ENCODE peak calls at places on chromosomes 11 and 22, in seven cellular contexts. One of them, this sample, is unnamed.

GRCh38 chr11:9982796-9983579 is 311.0 kb downstream of the SBF2 start:
- DNase-seq in HCT116: peak
- DNase-seq in vagina: no peak
- DNase-seq in GM23338: peak
- DNase-seq in transverse colon: peak
- DNase-seq in prostate gland: no peak
- DNase-seq in stomach: peak
- DNase-seq in this sample: no peak

GRCh38 chr22:36395922-36396321 is 8.2 kb upstream of the MYH9 start:
- DNase-seq in prostate gland: no peak
- DNase-seq in GM23338: no peak
- DNase-seq in transverse colon: no peak
- DNase-seq in stomach: no peak
- DNase-seq in HCT116: no peak
- DNase-seq in vagina: no peak
- DNase-seq in this sample: no peak

GRCh38 chr11:128904872-128905344 is 13.8 kb downstream of the KCNJ5 start:
- DNase-seq in transverse colon: peak
- DNase-seq in prostate gland: peak
- DNase-seq in vagina: no peak
- DNase-seq in HCT116: no peak
- DNase-seq in GM23338: peak
- DNase-seq in stomach: no peak
- DNase-seq in this sample: no peak

GRCh38 chr22:35918466-35918865 is 110.2 kb downstream of the RBFOX2 start:
- DNase-seq in HCT116: no peak
- DNase-seq in stomach: no peak
- DNase-seq in vagina: no peak
- DNase-seq in prostate gland: no peak
- DNase-seq in GM23338: no peak
- DNase-seq in transverse colon: no peak
- DNase-seq in this sample: no peak

GRCh38 chr11:14320020-14320419 is 39.0 kb downstream of the RRAS2 start:
- DNase-seq in transverse colon: peak
- DNase-seq in vagina: no peak
- DNase-seq in GM23338: no peak
- DNase-seq in stomach: no peak
- DNase-seq in HCT116: no peak
- DNase-seq in prostate gland: no peak
- DNase-seq in this sample: no peak

GRCh38 chr22:33789690-33790253 is 130.5 kb downstream of the LARGE1 start:
- DNase-seq in vagina: no peak
- DNase-seq in HCT116: no peak
- DNase-seq in transverse colon: no peak
- DNase-seq in stomach: no peak
- DNase-seq in GM23338: no peak
- DNase-seq in prostate gland: no peak
- DNase-seq in this sample: no peak

GRCh38 chr11:36492724-36493304 is 17.3 kb downstream of the TRAF6 start:
- DNase-seq in vagina: no peak
- DNase-seq in GM23338: peak
- DNase-seq in transverse colon: no peak
- DNase-seq in prostate gland: no peak
- DNase-seq in stomach: no peak
- DNase-seq in HCT116: peak
- DNase-seq in this sample: no peak

GRCh38 chr11:1770528-1770927 is 6.8 kb upstream of the CTSD start:
- DNase-seq in vagina: no peak
- DNase-seq in stomach: peak
- DNase-seq in transverse colon: peak
- DNase-seq in prostate gland: no peak
- DNase-seq in HCT116: no peak
- DNase-seq in GM23338: no peak
- DNase-seq in this sample: no peak

GRCh38 chr11:76564400-76564799 is 106.1 kb downstream of the LRRC32 start:
- DNase-seq in stomach: no peak
- DNase-seq in HCT116: no peak
- DNase-seq in vagina: no peak
- DNase-seq in transverse colon: no peak
- DNase-seq in GM23338: no peak
- DNase-seq in prostate gland: no peak
- DNase-seq in this sample: no peak

GRCh38 chr11:121936375-121936774 is 179.6 kb downstream of the BLID start:
- DNase-seq in vagina: no peak
- DNase-seq in stomach: no peak
- DNase-seq in HCT116: no peak
- DNase-seq in prostate gland: no peak
- DNase-seq in GM23338: no peak
- DNase-seq in transverse colon: no peak
- DNase-seq in this sample: no peak

GRCh38 chr11:82775736-82776346 is 42.2 kb upstream of the FAM181B start:
- DNase-seq in prostate gland: no peak
- DNase-seq in vagina: no peak
- DNase-seq in GM23338: peak
- DNase-seq in stomach: no peak
- DNase-seq in HCT116: peak
- DNase-seq in transverse colon: peak
- DNase-seq in this sample: no peak

GRCh38 chr11:12263141-12263693 is 114.2 kb upstream of the PARVA start:
- DNase-seq in transverse colon: no peak
- DNase-seq in GM23338: no peak
- DNase-seq in vagina: no peak
- DNase-seq in stomach: no peak
- DNase-seq in prostate gland: no peak
- DNase-seq in HCT116: no peak
- DNase-seq in this sample: no peak

GRCh38 chr11:32343325-32344008 is 91.9 kb downstream of the WT1 start:
- DNase-seq in transverse colon: no peak
- DNase-seq in GM23338: no peak
- DNase-seq in stomach: no peak
- DNase-seq in prostate gland: no peak
- DNase-seq in HCT116: no peak
- DNase-seq in vagina: no peak
- DNase-seq in this sample: no peak

GRCh38 chr11:59292611-59293010 is 66.1 kb upstream of the OR5AN1 start:
- DNase-seq in transverse colon: no peak
- DNase-seq in GM23338: no peak
- DNase-seq in stomach: no peak
- DNase-seq in prostate gland: no peak
- DNase-seq in HCT116: no peak
- DNase-seq in vagina: no peak
- DNase-seq in this sample: no peak

GRCh38 chr11:19326499-19326898 is 85.8 kb upstream of the E2F8 start:
- DNase-seq in stomach: no peak
- DNase-seq in prostate gland: no peak
- DNase-seq in HCT116: no peak
- DNase-seq in vagina: no peak
- DNase-seq in GM23338: no peak
- DNase-seq in transverse colon: no peak
- DNase-seq in this sample: no peak

GRCh38 chr11:126732981-126733380 is 267.6 kb downstream of the KIRREL3 start:
- DNase-seq in HCT116: no peak
- DNase-seq in vagina: no peak
- DNase-seq in GM23338: no peak
- DNase-seq in prostate gland: no peak
- DNase-seq in stomach: no peak
- DNase-seq in transverse colon: no peak
- DNase-seq in this sample: no peak

GRCh38 chr11:28146123-28146751 is 38.0 kb downstream of the METTL15 start:
- DNase-seq in HCT116: peak
- DNase-seq in transverse colon: no peak
- DNase-seq in GM23338: no peak
- DNase-seq in vagina: no peak
- DNase-seq in prostate gland: no peak
- DNase-seq in stomach: no peak
- DNase-seq in this sample: no peak

GRCh38 chr22:38738475-38739070 is 17.2 kb downstream of the SUN2 start:
- DNase-seq in GM23338: no peak
- DNase-seq in stomach: no peak
- DNase-seq in transverse colon: no peak
- DNase-seq in prostate gland: no peak
- DNase-seq in vagina: no peak
- DNase-seq in HCT116: no peak
- DNase-seq in this sample: no peak

GRCh38 chr22:38741166-38741565 is 14.6 kb downstream of the SUN2 start:
- DNase-seq in GM23338: no peak
- DNase-seq in stomach: no peak
- DNase-seq in transverse colon: no peak
- DNase-seq in vagina: no peak
- DNase-seq in HCT116: no peak
- DNase-seq in prostate gland: no peak
- DNase-seq in this sample: no peak

GRCh38 chr22:38740754-38741153 is 15.0 kb downstream of the SUN2 start:
- DNase-seq in stomach: no peak
- DNase-seq in HCT116: no peak
- DNase-seq in vagina: no peak
- DNase-seq in transverse colon: no peak
- DNase-seq in prostate gland: no peak
- DNase-seq in GM23338: no peak
- DNase-seq in this sample: no peak

GRCh38 chr22:38740116-38740723 is 15.6 kb downstream of the SUN2 start:
- DNase-seq in vagina: no peak
- DNase-seq in stomach: no peak
- DNase-seq in prostate gland: no peak
- DNase-seq in GM23338: no peak
- DNase-seq in HCT116: no peak
- DNase-seq in transverse colon: no peak
- DNase-seq in this sample: no peak

GRCh38 chr22:38739300-38740055 is 16.3 kb downstream of the SUN2 start:
- DNase-seq in stomach: no peak
- DNase-seq in prostate gland: no peak
- DNase-seq in HCT116: no peak
- DNase-seq in vagina: no peak
- DNase-seq in transverse colon: no peak
- DNase-seq in GM23338: no peak
- DNase-seq in this sample: no peak
- TF ChIP-seq POLR2AphosphoS5 in stomach: no peak
- TF ChIP-seq POLR2AphosphoS5 in prostate gland: no peak
- TF ChIP-seq POLR2AphosphoS5 in HCT116: no peak
- TF ChIP-seq POLR2AphosphoS5 in vagina: no peak
- TF ChIP-seq POLR2AphosphoS5 in transverse colon: no peak
- TF ChIP-seq POLR2AphosphoS5 in GM23338: no peak
- TF ChIP-seq POLR2AphosphoS5 in this sample: peak

DNA sequence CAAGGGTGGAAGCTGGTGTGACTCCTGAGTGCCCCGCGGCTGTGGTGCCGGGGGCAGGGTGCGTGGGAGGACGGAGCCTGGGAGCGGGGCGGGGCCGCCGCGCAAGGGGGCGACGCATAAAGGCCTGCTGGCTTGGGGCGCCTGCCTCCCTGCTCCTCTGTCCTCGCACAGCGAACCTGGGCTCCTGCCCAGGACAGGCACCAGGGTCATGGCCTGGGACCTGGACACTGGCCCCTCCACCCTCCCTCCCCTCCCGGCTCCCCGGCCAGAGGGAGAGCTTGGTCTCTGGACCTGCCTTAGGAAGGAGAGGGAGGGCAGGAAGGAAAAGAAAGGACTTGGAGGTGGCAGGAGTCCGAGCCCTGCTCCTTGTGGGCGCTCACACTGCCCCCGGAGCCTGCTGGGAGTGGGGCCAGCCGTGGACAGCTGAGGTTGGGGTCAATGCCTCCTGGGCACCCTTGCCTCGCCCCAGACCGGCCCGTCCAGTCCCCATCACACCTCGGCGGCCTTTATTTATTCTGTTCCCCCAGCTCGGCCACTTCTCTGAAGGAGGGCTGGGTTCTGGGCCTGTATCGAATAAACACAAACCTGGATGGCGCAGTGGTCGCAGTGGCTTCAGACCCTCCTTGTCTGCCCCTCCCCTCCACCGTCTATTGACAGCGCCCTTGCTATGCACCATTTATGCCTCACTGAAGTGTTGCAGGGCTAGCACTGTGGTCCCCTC is 8.7 kb downstream of the SLC16A8 start:
- DNase-seq in prostate gland: no peak
- DNase-seq in stomach: no peak
- DNase-seq in HCT116: no peak
- DNase-seq in vagina: no peak
- DNase-seq in transverse colon: no peak
- DNase-seq in GM23338: no peak
- DNase-seq in this sample: no peak
- H3K27ac ChIP-seq in prostate gland: no peak
- H3K27ac ChIP-seq in stomach: no peak
- H3K27ac ChIP-seq in HCT116: no peak
- H3K27ac ChIP-seq in vagina: no peak
- H3K27ac ChIP-seq in transverse colon: no peak
- H3K27ac ChIP-seq in GM23338: no peak
- H3K27ac ChIP-seq in this sample: no peak

DNA sequence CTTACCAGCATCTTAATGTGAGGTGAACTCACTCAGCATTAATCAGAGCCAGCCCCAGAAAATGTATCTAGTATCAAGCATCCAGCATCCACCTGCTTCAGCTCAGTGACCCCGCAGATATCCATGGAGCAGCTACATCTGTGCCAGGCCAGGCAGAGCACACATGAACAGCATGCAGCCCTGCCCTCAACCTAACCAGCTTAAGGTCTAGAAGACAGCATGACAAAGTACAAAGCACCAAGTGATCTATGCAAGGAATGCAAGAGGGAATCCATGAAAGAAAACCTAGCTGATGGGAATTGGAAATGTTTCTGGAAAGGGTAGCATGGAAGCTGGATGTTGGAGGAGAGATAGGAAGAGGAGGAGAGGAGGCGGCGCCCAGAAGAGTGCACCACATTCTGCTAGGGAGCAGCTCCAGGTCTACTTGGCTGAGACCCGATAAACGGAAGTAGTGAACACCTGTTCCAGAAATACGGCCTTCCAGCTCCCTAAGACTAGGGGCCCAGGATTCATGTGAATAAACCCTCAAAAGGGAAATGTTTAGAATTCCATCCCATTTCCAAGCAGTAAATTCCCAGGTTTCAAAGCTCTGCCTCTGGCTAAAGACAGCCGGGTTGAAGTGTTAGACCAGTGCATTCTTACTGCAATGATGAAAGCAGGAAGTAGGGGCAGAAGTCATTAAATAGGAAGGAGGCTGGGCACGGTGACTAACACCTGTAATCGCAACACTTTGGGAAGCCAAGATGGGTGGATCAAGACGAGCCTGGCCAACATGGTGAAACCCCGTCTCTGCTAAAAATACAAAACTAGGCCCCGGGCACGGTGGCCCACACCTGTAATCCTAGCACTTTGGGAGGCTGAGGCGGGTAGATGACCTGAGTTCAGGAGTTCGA is 23.5 kb upstream of the L3MBTL2 start:
- DNase-seq in transverse colon: peak
- DNase-seq in stomach: no peak
- DNase-seq in HCT116: no peak
- DNase-seq in vagina: no peak
- DNase-seq in prostate gland: no peak
- DNase-seq in GM23338: peak
- DNase-seq in this sample: no peak
- TF ChIP-seq POLR2AphosphoS5 in transverse colon: peak
- TF ChIP-seq POLR2AphosphoS5 in stomach: no peak
- TF ChIP-seq POLR2AphosphoS5 in HCT116: peak
- TF ChIP-seq POLR2AphosphoS5 in vagina: no peak
- TF ChIP-seq POLR2AphosphoS5 in prostate gland: no peak
- TF ChIP-seq POLR2AphosphoS5 in GM23338: peak
- TF ChIP-seq POLR2AphosphoS5 in this sample: no peak

DNA sequence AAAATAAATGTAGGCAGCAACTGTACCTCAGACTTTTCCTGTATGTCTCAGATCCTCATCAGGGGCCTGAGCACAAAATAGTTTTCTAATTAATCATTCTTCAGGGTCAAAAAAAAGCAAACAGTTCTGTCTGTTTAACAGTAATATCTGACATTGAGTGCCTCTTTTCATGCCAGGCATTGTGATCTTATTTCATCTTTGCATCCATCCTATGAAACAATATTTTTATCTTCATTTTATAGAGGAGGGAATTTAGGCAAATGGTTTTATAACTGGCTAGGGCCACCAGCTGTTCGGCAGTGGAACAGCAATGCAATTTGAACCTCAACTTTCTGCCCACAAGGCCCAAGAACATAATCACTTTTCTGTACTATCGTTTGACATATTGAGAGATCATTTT is 145.6 kb downstream of the WNT7B start:
- DNase-seq in GM23338: no peak
- DNase-seq in stomach: no peak
- DNase-seq in transverse colon: no peak
- DNase-seq in prostate gland: no peak
- DNase-seq in HCT116: peak
- DNase-seq in vagina: no peak
- DNase-seq in this sample: no peak
- H3K27ac ChIP-seq in GM23338: no peak
- H3K27ac ChIP-seq in stomach: no peak
- H3K27ac ChIP-seq in transverse colon: no peak
- H3K27ac ChIP-seq in prostate gland: no peak
- H3K27ac ChIP-seq in HCT116: no peak
- H3K27ac ChIP-seq in vagina: no peak
- H3K27ac ChIP-seq in this sample: no peak